ENCODE peak calls at places on chromosomes 13 and 19, in four cellular contexts. One of them, this sample, is unnamed.
A peak's percentile ranks its signal among the peaks of the same experiment; 100 is the strongest.

GRCh38 chr13:59318320-59318930 is 845.3 kb downstream of the DIAPH3 start:
- DNase-seq in HL-60: peak; percentile 72
- DNase-seq in K562: peak; percentile 21
- DNase-seq in GM12878: peak; percentile 9
- DNase-seq in this sample: peak; percentile 4

GRCh38 chr19:30297969-30298368 is 74.2 kb upstream of the ZNF536 start:
- DNase-seq in HL-60: no peak
- DNase-seq in GM12878: no peak
- DNase-seq in K562: no peak
- DNase-seq in this sample: no peak

GRCh38 chr13:97600438-97601080 is 166.6 kb downstream of the RAP2A start:
- DNase-seq in K562: no peak
- DNase-seq in GM12878: no peak
- DNase-seq in HL-60: no peak
- DNase-seq in this sample: no peak

GRCh38 chr19:48852292-48852691 is 16.0 kb upstream of the HSD17B14 start:
- DNase-seq in K562: no peak
- DNase-seq in GM12878: no peak
- DNase-seq in HL-60: no peak
- DNase-seq in this sample: no peak

GRCh38 chr13:98782654-98783053 is 30.2 kb upstream of the SLC15A1 start:
- DNase-seq in K562: no peak
- DNase-seq in HL-60: no peak
- DNase-seq in GM12878: no peak
- DNase-seq in this sample: no peak

GRCh38 chr13:72004236-72004635 is 137.2 kb upstream of the DACH1 start:
- DNase-seq in K562: no peak
- DNase-seq in GM12878: no peak
- DNase-seq in HL-60: no peak
- DNase-seq in this sample: no peak

GRCh38 chr13:99421271-99421670 is 80.0 kb upstream of the TM9SF2 start:
- DNase-seq in HL-60: no peak
- DNase-seq in GM12878: no peak
- DNase-seq in K562: no peak
- DNase-seq in this sample: no peak

GRCh38 chr13:26946675-26947342 is 186.2 kb upstream of the GPR12 start:
- DNase-seq in GM12878: peak; percentile 16
- DNase-seq in K562: peak; percentile 58
- DNase-seq in HL-60: peak; percentile 41
- DNase-seq in this sample: peak; percentile 38

GRCh38 chr13:99926014-99926731 is 45.4 kb downstream of the ZIC5 start:
- DNase-seq in HL-60: no peak
- DNase-seq in K562: no peak
- DNase-seq in GM12878: no peak
- DNase-seq in this sample: no peak

GRCh38 chr19:7083076-7083956 is 13.8 kb downstream of the ZNF557 start:
- DNase-seq in HL-60: peak; percentile 7
- DNase-seq in K562: no peak
- DNase-seq in GM12878: no peak
- DNase-seq in this sample: no peak

DNA sequence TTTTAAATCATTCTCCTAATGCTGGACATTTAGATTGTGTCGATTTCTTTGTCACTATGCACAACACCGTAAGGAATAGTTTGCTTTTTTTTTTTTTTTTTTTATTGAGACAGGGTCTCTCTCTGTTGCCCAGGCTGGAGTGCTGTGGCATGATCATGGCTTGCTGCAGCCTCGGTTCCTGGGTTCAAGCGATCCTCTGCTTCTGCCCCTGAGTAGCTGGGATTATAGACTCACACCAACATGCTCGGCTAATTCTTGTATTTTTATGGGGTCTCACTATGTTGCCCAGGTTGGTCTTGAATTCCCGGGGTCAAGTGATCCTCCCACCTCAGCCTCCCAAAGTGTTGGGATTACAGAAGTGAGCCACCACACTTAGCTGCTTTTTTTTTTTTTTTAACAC is 86.5 kb downstream of the RYR1 start:
- DNase-seq in GM12878: no peak
- DNase-seq in K562: no peak
- DNase-seq in HL-60: no peak
- DNase-seq in this sample: no peak
- TF ChIP-seq SPI1 in GM12878: no peak
- TF ChIP-seq SPI1 in K562: no peak
- TF ChIP-seq SPI1 in HL-60: no peak
- TF ChIP-seq SPI1 in this sample: no peak

DNA sequence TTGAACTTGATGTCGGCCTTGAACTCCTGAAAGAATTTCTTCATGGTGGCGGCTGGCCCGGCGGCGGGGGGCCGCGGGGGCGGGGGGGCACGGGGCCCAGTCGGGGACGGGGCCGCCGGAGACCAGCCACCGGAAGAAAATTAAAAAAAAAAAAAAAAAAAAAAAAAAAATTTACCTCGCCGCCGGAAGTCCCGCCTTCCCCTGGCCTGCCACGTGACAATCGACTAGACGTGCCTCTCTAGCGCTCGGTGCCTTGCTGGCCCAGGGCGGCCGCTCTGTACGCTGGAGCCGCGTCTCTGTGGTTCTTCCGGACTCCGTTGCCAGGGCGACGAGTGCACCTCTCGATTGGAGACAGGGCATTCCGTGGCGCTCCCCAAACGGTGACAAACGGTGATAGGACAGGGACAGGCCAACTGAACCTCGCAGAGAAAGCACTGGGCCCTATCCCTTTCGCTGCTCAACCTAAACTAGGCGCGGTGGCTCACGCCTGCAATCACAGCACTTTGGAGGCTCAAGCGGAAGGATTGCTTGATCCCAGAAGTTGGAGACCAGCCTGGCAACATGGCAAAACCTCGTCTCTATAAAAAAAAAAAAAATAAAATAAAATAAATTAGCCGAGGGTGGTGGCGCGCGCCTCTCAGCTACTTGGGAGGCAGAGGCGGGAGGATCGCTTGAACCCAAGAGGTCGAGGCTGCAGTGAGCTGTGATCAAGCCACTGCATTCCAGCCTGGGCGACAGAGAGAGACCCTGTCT is at the start of gene UBXN6:
- DNase-seq in K562: peak; percentile 96
- DNase-seq in GM12878: peak; percentile 86
- DNase-seq in HL-60: peak; percentile 99
- DNase-seq in this sample: peak; percentile 98
- TF ChIP-seq POLR2AphosphoS5 in K562: no peak
- TF ChIP-seq POLR2AphosphoS5 in GM12878: peak; percentile 27
- TF ChIP-seq POLR2AphosphoS5 in HL-60: peak; percentile 40
- TF ChIP-seq POLR2AphosphoS5 in this sample: peak; percentile 19

GRCh38 chr13:110418944-110419343 is 111.9 kb downstream of the COL4A2 start:
- DNase-seq in HL-60: no peak
- DNase-seq in K562: no peak
- DNase-seq in GM12878: no peak
- DNase-seq in this sample: no peak
- TF ChIP-seq SPI1 in HL-60: no peak
- TF ChIP-seq SPI1 in K562: no peak
- TF ChIP-seq SPI1 in GM12878: no peak
- TF ChIP-seq SPI1 in this sample: no peak

GRCh38 chr13:23743269-23743668 is 145.9 kb downstream of the MIPEP start:
- DNase-seq in HL-60: no peak
- DNase-seq in K562: no peak
- DNase-seq in GM12878: no peak
- DNase-seq in this sample: no peak
- TF ChIP-seq POLR2AphosphoS5 in HL-60: no peak
- TF ChIP-seq POLR2AphosphoS5 in K562: no peak
- TF ChIP-seq POLR2AphosphoS5 in GM12878: no peak
- TF ChIP-seq POLR2AphosphoS5 in this sample: no peak

DNA sequence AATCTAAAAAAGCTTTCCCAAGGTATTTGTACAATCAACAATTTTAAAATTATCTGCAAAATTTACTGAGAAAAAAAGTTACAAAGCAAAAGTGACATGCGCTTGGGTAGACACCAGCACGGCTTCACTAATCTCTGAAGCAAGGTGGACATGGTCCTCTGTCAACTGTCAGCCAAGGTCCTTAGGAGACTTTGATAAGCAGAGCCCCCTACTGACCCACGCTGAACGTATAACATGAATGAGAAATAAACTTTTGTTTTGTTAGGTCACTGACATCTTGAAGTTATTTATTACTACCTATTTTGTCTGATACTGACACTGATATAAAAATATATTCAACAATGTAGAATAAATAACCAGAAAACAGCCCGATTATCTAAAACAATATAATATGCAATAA is 100.7 kb upstream of the OBI1 start:
- DNase-seq in GM12878: no peak
- DNase-seq in HL-60: no peak
- DNase-seq in K562: peak; percentile 6
- DNase-seq in this sample: no peak
- TF ChIP-seq SPI1 in GM12878: no peak
- TF ChIP-seq SPI1 in HL-60: no peak
- TF ChIP-seq SPI1 in K562: no peak
- TF ChIP-seq SPI1 in this sample: no peak

GRCh38 chr13:51282322-51282721 is 57.2 kb upstream of the SERPINE3 start:
- DNase-seq in HL-60: no peak
- DNase-seq in K562: no peak
- DNase-seq in GM12878: no peak
- DNase-seq in this sample: no peak

GRCh38 chr13:51284339-51284738 is 55.2 kb upstream of the SERPINE3 start:
- DNase-seq in GM12878: no peak
- DNase-seq in HL-60: no peak
- DNase-seq in K562: no peak
- DNase-seq in this sample: no peak

GRCh38 chr13:51287758-51288157 is 51.7 kb upstream of the SERPINE3 start:
- DNase-seq in GM12878: no peak
- DNase-seq in HL-60: no peak
- DNase-seq in K562: no peak
- DNase-seq in this sample: no peak

GRCh38 chr13:51283361-51283760 is 56.1 kb upstream of the SERPINE3 start:
- DNase-seq in K562: no peak
- DNase-seq in HL-60: no peak
- DNase-seq in GM12878: no peak
- DNase-seq in this sample: no peak

DNA sequence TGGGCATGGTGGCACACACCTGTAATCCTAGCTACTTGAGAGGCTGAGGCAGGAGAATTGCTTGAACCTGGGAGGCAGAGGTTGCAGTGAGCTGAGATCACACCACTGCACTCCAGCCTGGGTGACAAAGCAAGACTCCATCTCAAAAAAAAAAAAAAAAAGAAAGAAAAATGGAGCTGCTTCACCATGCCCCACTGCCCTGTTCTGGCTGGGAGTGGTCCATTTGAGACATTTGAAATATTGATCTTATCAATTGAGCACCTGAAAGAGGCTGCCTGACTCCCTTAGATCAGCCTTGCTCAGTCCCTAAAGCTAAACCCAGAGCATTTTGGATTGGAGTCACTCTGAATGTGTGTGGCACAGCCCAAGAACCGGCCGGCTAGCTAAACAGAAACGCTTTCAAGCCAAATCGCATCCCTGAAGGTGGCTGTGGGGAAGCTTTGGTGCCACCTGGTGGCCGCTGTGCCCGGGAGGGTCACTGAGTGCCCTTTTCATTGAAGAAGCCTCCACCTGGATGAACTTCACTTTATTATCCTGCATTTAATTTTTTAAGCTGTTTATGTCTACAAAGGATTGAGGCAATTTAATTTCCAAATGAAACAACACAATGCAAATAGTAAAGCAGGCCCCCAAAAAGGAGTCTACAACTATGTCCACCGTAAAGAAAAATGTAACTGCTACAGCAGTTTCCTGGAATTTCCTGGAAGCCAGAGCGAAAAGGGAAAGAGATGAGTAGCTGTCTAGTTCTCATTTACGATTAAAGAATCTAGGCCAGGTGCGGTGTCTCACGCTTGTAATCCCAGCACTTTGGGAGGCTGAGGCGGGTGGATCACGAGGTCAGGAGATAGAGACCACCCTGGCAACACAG is 53.1 kb upstream of the SERPINE3 start:
- DNase-seq in GM12878: peak; percentile 7
- DNase-seq in K562: peak; percentile 44
- DNase-seq in HL-60: peak; percentile 77
- DNase-seq in this sample: peak; percentile 44
- TF ChIP-seq POLR2AphosphoS5 in GM12878: no peak
- TF ChIP-seq POLR2AphosphoS5 in K562: no peak
- TF ChIP-seq POLR2AphosphoS5 in HL-60: no peak
- TF ChIP-seq POLR2AphosphoS5 in this sample: no peak

DNA sequence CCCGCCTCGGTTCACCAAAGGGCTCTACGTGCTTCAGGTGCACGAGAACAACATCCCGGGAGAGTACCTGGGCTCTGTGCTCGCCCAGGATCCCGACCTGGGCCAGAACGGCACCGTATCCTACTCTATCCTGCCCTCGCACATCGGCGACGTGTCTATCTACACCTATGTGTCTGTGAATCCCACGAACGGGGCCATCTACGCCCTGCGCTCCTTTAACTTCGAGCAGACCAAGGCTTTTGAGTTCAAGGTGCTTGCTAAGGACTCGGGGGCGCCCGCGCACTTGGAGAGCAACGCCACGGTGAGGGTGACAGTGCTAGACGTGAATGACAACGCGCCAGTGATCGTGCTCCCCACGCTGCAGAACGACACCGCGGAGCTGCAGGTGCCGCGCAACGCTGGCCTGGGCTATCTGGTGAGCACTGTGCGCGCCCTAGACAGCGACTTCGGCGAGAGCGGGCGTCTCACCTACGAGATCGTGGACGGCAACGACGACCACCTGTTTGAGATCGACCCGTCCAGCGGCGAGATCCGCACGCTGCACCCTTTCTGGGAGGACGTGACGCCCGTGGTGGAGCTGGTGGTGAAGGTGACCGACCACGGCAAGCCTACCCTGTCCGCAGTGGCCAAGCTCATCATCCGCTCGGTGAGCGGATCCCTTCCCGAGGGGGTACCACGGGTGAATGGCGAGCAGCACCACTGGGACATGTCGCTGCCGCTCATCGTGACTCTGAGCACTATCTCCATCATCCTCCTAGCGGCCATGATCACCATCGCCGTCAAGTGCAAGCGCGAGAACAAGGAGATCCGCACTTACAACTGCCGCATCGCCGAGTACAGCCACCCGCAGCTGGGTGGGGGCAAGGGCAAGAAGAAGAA is 2.6 kb downstream of the PCDH17 start:
- DNase-seq in GM12878: no peak
- DNase-seq in K562: no peak
- DNase-seq in HL-60: no peak
- DNase-seq in this sample: no peak
- TF ChIP-seq SPI1 in GM12878: no peak
- TF ChIP-seq SPI1 in K562: no peak
- TF ChIP-seq SPI1 in HL-60: no peak
- TF ChIP-seq SPI1 in this sample: no peak

GRCh38 chr19:11539495-11540365 is 1.1 kb downstream of the CNN1 start:
- DNase-seq in HL-60: no peak
- DNase-seq in GM12878: no peak
- DNase-seq in K562: peak; percentile 86
- DNase-seq in this sample: no peak
- TF ChIP-seq POLR2AphosphoS5 in HL-60: no peak
- TF ChIP-seq POLR2AphosphoS5 in GM12878: no peak
- TF ChIP-seq POLR2AphosphoS5 in K562: no peak
- TF ChIP-seq POLR2AphosphoS5 in this sample: no peak

This sample was measured in GM12891.